ENCODE peak calls at places on chromosomes 1 and 21, in ten cellular contexts. A, H, D, O, R, X, F, C, U and P are unnamed samples.

GRCh38 chr1:243320224-243320623 is 64.4 kb downstream of the SDCCAG8 start:
- DNase-seq in A (no peak), H (no peak), D (no peak), O (no peak), R (no peak), X (no peak), F (no peak), C (no peak), U (no peak), P (no peak)

GRCh38 chr1:27719286-27720251 is 6.2 kb upstream of the FAM76A start:
- DNase-seq in A (no peak), H (no peak), D (no peak), O (peak), R (no peak), X (no peak), F (peak), C (peak), U (no peak), P (no peak)

GRCh38 chr1:192846950-192847349 is 38.1 kb downstream of the RGS2 start:
- DNase-seq in A (no peak), H (no peak), D (no peak), O (no peak), R (no peak), X (no peak), F (peak), C (peak), U (no peak), P (no peak)

GRCh38 chr1:214349781-214350180 is 68.8 kb downstream of the SMYD2 start:
- DNase-seq in A (no peak), H (no peak), D (no peak), O (peak), R (no peak), X (no peak), F (no peak), C (no peak), U (no peak), P (no peak)

GRCh38 chr21:16086936-16087335 is 357.2 kb downstream of the USP25 start:
- DNase-seq in A (no peak), H (no peak), D (no peak), O (no peak), R (no peak), X (no peak), F (no peak), C (no peak), U (no peak), P (no peak)

GRCh38 chr1:80274256-80274655 is 1267.7 kb upstream of the ADGRL4 start:
- DNase-seq in A (no peak), H (no peak), D (no peak), O (no peak), R (no peak), X (no peak), F (no peak), C (no peak), U (no peak), P (no peak)

GRCh38 chr1:209875510-209875909 is 47.7 kb downstream of the UTP25 start:
- DNase-seq in A (no peak), H (no peak), D (peak), O (peak), R (peak), X (no peak), F (peak), C (peak), U (peak), P (peak)

GRCh38 chr1:88327391-88328267 is 356.4 kb upstream of the PKN2 start:
- DNase-seq in A (peak), H (no peak), D (peak), O (peak), R (no peak), X (no peak), F (peak), C (peak), U (peak), P (peak)

GRCh38 chr1:83065952-83066727 is 932.8 kb downstream of the TTLL7 start:
- DNase-seq in A (no peak), H (no peak), D (no peak), O (no peak), R (no peak), X (no peak), F (peak), C (peak), U (no peak), P (no peak)

GRCh38 chr1:45446530-45446929 is 44.4 kb downstream of the TESK2 start:
- DNase-seq in A (no peak), H (no peak), D (no peak), O (no peak), R (no peak), X (no peak), F (no peak), C (no peak), U (no peak), P (no peak)

GRCh38 chr1:2611034-2611501 is 21.7 kb downstream of the MMEL1 start:
- DNase-seq in A (no peak), H (no peak), D (peak), O (peak), R (peak), X (no peak), F (peak), C (no peak), U (no peak), P (no peak)

GRCh38 chr1:175978476-175978875 is 228.6 kb downstream of the COP1 start:
- DNase-seq in A (no peak), H (no peak), D (no peak), O (peak), R (no peak), X (no peak), F (peak), C (peak), U (no peak), P (no peak)

GRCh38 chr1:35646043-35646442 is 4.7 kb upstream of the PSMB2 start:
- DNase-seq in A (no peak), H (no peak), D (no peak), O (peak), R (no peak), X (no peak), F (no peak), C (peak), U (no peak), P (no peak)

GRCh38 chr1:18923721-18924610 is 21.6 kb upstream of the ALDH4A1 start:
- DNase-seq in A (no peak), H (peak), D (peak), O (no peak), R (peak), X (no peak), F (no peak), C (no peak), U (no peak), P (peak)

GRCh38 chr1:43058545-43059360 is 100.1 kb upstream of the SLC2A1 start:
- DNase-seq in A (no peak), H (no peak), D (no peak), O (peak), R (no peak), X (no peak), F (peak), C (peak), U (no peak), P (no peak)

GRCh38 chr1:31222176-31222575 is 17.5 kb downstream of the NKAIN1 start:
- DNase-seq in A (no peak), H (no peak), D (peak), O (no peak), R (no peak), X (no peak), F (no peak), C (no peak), U (no peak), P (no peak)

GRCh38 chr21:38083534-38083933 is 167.3 kb upstream of the KCNJ6 start:
- DNase-seq in A (no peak), H (no peak), D (peak), O (no peak), R (no peak), X (no peak), F (no peak), C (no peak), U (no peak), P (no peak)

GRCh38 chr1:156123356-156124196 is 9.1 kb downstream of the LMNA start:
- DNase-seq in A (peak), H (peak), D (peak), O (peak), R (peak), X (peak), F (peak), C (peak), U (peak), P (peak)